ENCODE peak calls at places on chromosomes 7 and 10, in eight cellular contexts. F is AG04450; E is astrocyte; G is heart left ventricle; U is activated T-helper 1 cell treated with anti-CD3 and anti-CD28 coated beads, Interleukin-12 subunit alpha, Interleukin-12 subunit beta, Interleukin-2, Interleukin-4 antibody, amounts not matched to agents 30 ng/mL and 10 ng/mL and 1 ng/mL, durations not matched to agents 14 hours and 24 hours and 36 hours; B is NCI-H2029; Q is GM03348; V is left lung. X is an unnamed sample.

GRCh38 chr10:58326967-58327381 is 7.8 kb upstream of the UBE2D1 start:
- DNase-seq in F (no peak), E (peak; percentile 39), G (peak; percentile 41), U (no peak), B (no peak), Q (peak; percentile 79), V (peak; percentile 76), X (no peak)

GRCh38 chr10:99875473-99875872 is 93.0 kb downstream of the ABCC2 start:
- DNase-seq in F (no peak), E (no peak), G (no peak), U (no peak), B (no peak), Q (no peak), V (no peak), X (no peak)

GRCh38 chr10:21751341-21752310 is 217.6 kb downstream of the MLLT10 start:
- DNase-seq in F (no peak), E (no peak), G (no peak), U (no peak), B (no peak), Q (no peak), V (no peak), X (no peak)

GRCh38 chr10:48608279-48608681 is 3.4 kb upstream of the ARHGAP22 start:
- DNase-seq in F (no peak), E (no peak), G (no peak), U (peak; percentile 20), B (no peak), Q (peak; percentile 56), V (no peak), X (peak; percentile 61)

GRCh38 chr10:4532467-4532866 is 293.5 kb upstream of the AKR1E2 start:
- DNase-seq in F (no peak), E (peak; percentile 55), G (no peak), U (no peak), B (no peak), Q (peak; percentile 69), V (no peak), X (no peak)

GRCh38 chr10:131983780-131984179 is 2.1 kb upstream of the BNIP3 start:
- DNase-seq in F (peak; percentile 93), E (peak; percentile 88), G (no peak), U (no peak), B (no peak), Q (peak; percentile 55), V (no peak), X (no peak)

GRCh38 chr10:77613476-77614130 is 24.0 kb downstream of the KCNMA1 start:
- DNase-seq in F (no peak), E (peak; percentile 49), G (no peak), U (no peak), B (no peak), Q (no peak), V (no peak), X (no peak)

GRCh38 chr7:66771795-66772194 is 31.3 kb downstream of the RABGEF1 start:
- DNase-seq in F (no peak), E (no peak), G (no peak), U (no peak), B (no peak), Q (no peak), V (no peak), X (no peak)

GRCh38 chr7:74365320-74366022 is 76.3 kb downstream of the CLIP2 start:
- DNase-seq in F (no peak), E (peak; percentile 21), G (peak; percentile 39), U (no peak), B (peak; percentile 94), Q (peak; percentile 80), V (no peak), X (peak; percentile 90)

GRCh38 chr7:91330378-91331295 is 66.4 kb downstream of the FZD1 start:
- DNase-seq in F (no peak), E (peak; percentile 78), G (no peak), U (no peak), B (no peak), Q (no peak), V (no peak), X (no peak)

GRCh38 chr7:51261950-51262795 is 54.4 kb downstream of the COBL start:
- DNase-seq in F (no peak), E (no peak), G (no peak), U (no peak), B (peak; percentile 53), Q (no peak), V (no peak), X (no peak)

X was measured in SK-MEL-5.